ENCODE peak calls at places on chromosomes 7 and 10, in eight cellular contexts. O, G, P, J, S, Z, F and H are unnamed samples.

GRCh38 chr7:7564323-7564780 is 2.3 kb upstream of the MIOS start:
- DNase-seq in G (peak; percentile 97), Z (no peak), O (peak; percentile 44), S (no peak), J (no peak), F (no peak), P (peak; percentile 22), H (no peak)

GRCh38 chr7:43516581-43517342 is 66.1 kb upstream of the STK17A start:
- DNase-seq in J (no peak), Z (no peak), F (no peak), S (no peak), G (peak; percentile 43), O (no peak), P (no peak), H (no peak)

GRCh38 chr7:155581954-155582353 is 35.6 kb upstream of the CNPY1 start:
- DNase-seq in F (no peak), G (no peak), P (no peak), J (no peak), O (no peak), S (no peak), Z (no peak), H (no peak)

GRCh38 chr7:151400626-151401315 is 9.1 kb downstream of the WDR86 start:
- DNase-seq in O (no peak), G (peak; percentile 63), F (no peak), J (no peak), S (no peak), Z (no peak), P (no peak), H (no peak)

GRCh38 chr7:137667633-137668387 is 179.0 kb downstream of the DGKI start:
- DNase-seq in S (no peak), P (no peak), Z (peak; percentile 46), J (no peak), G (peak; percentile 98), O (peak; percentile 89), F (no peak), H (no peak)

GRCh38 chr10:6647811-6648526 is 67.9 kb upstream of the PRKCQ start:
- DNase-seq in O (no peak), P (peak; percentile 70), J (peak; percentile 73), G (peak; percentile 38), F (peak; percentile 54), Z (peak; percentile 1), S (peak; percentile 55), H (no peak)

GRCh38 chr10:3353235-3353634 is 180.7 kb upstream of the PITRM1 start:
- DNase-seq in P (no peak), G (no peak), Z (no peak), J (peak; percentile 33), F (no peak), O (no peak), S (no peak), H (no peak)

GRCh38 chr7:26864309-26865093 is at the start of gene SKAP2:
- DNase-seq in G (peak; percentile 100), Z (peak; percentile 97), S (peak; percentile 99), F (peak; percentile 97), O (peak; percentile 91), P (peak; percentile 99), J (peak; percentile 98), H (peak; percentile 92)

GRCh38 chr10:12628964-12629766 is 279.8 kb downstream of the CAMK1D start:
- DNase-seq in P (no peak), Z (peak; percentile 52), S (no peak), J (no peak), O (no peak), G (peak; percentile 38), F (no peak), H (no peak)

GRCh38 chr7:122965306-122965705 is 30.2 kb downstream of the TAS2R16 start:
- DNase-seq in Z (peak; percentile 0), G (peak; percentile 6), J (no peak), S (no peak), F (no peak), P (no peak), O (no peak), H (no peak)

GRCh38 chr10:74987339-74988054 is 124.0 kb upstream of the SAMD8 start:
- DNase-seq in P (no peak), J (no peak), G (no peak), Z (no peak), O (no peak), F (no peak), S (no peak), H (no peak)

GRCh38 chr7:13028731-13029099 is 341.3 kb downstream of the ARL4A start:
- DNase-seq in Z (no peak), S (no peak), F (no peak), P (no peak), J (no peak), O (no peak), G (no peak), H (peak; percentile 74)

GRCh38 chr7:155234950-155235789 is 62.5 kb upstream of the INSIG1 start:
- DNase-seq in G (peak; percentile 94), F (no peak), Z (no peak), S (no peak), J (no peak), P (no peak), O (no peak), H (no peak)

GRCh38 chr10:86775056-86775858 is 18.8 kb downstream of the BMPR1A start:
- DNase-seq in S (no peak), G (peak; percentile 51), J (no peak), Z (no peak), O (no peak), P (peak; percentile 42), F (no peak), H (no peak)

GRCh38 chr7:69942557-69942956 is 344.3 kb downstream of the AUTS2 start:
- DNase-seq in G (no peak), S (no peak), F (no peak), J (no peak), O (no peak), Z (no peak), P (no peak), H (no peak)

GRCh38 chr7:64637521-64638445 is 28.1 kb upstream of the ZNF107 start:
- DNase-seq in F (no peak), O (no peak), P (no peak), S (no peak), G (no peak), Z (no peak), J (no peak), H (no peak)

GRCh38 chr10:35466170-35466569 is 129.9 kb downstream of the CCNY start:
- DNase-seq in F (no peak), J (no peak), S (no peak), O (no peak), Z (no peak), G (no peak), P (no peak), H (no peak)

GRCh38 chr7:91030680-91031079 is 233.6 kb upstream of the FZD1 start:
- DNase-seq in O (no peak), Z (no peak), F (no peak), S (no peak), G (no peak), P (no peak), J (no peak), H (no peak)

GRCh38 chr10:132942740-132943554 is 577 bp upstream of the CFAP46 start:
- DNase-seq in S (no peak), Z (no peak), J (no peak), F (no peak), O (no peak), P (no peak), G (peak; percentile 54), H (no peak)

GRCh38 chr7:150784954-150785353 is 15.2 kb downstream of the TMEM176B start:
- DNase-seq in O (no peak), J (peak; percentile 8), P (no peak), G (peak; percentile 82), F (no peak), S (no peak), Z (no peak), H (no peak)

GRCh38 chr7:82562716-82563404 is 119.3 kb upstream of the CACNA2D1 start:
- DNase-seq in F (no peak), S (no peak), P (no peak), Z (no peak), O (peak; percentile 77), G (peak; percentile 64), J (no peak), H (no peak)

GRCh38 chr10:34815174-34816066 is at the start of gene PARD3:
- DNase-seq in P (peak; percentile 63), G (peak; percentile 76), F (peak; percentile 70), O (no peak), Z (peak; percentile 31), S (peak; percentile 69), J (peak; percentile 63), H (no peak)

GRCh38 chr7:13411641-13412040 is 577.8 kb downstream of the ETV1 start:
- DNase-seq in J (no peak), P (no peak), F (no peak), Z (no peak), G (no peak), O (no peak), S (no peak), H (no peak)